ENCODE peak calls at places on chromosomes 3 and 15, in four cellular contexts. M is NCI-H460, Y is suprapubic skin, G is psoas muscle. A is an unnamed sample.
A peak's percentile ranks its signal among the peaks of the same experiment; 100 is the strongest.

GRCh38 chr3:27544372-27544865 is 60.2 kb upstream of the SLC4A7 start:
- DNase-seq in G (no peak), M (no peak), Y (no peak), A (no peak)

GRCh38 chr3:125374996-125375941 is at the start of gene ZNF148:
- DNase-seq in G (peak; percentile 92), Y (peak; percentile 91), M (peak; percentile 79), A (peak; percentile 85)

GRCh38 chr3:24136624-24137310 is 191.7 kb downstream of the NR1D2 start:
- DNase-seq in G (no peak), M (no peak), Y (no peak), A (no peak)

GRCh38 chr3:150117076-150117475 is 146.4 kb upstream of the PFN2 start:
- DNase-seq in G (no peak), M (no peak), Y (no peak), A (no peak)

GRCh38 chr3:4547799-4548198 is 54.7 kb downstream of the ITPR1 start:
- DNase-seq in Y (no peak), G (no peak), M (no peak), A (no peak)

GRCh38 chr15:33722005-33722672 is 246.2 kb upstream of the CHRM5 start:
- DNase-seq in M (no peak), Y (no peak), G (no peak), A (no peak)

GRCh38 chr3:52892625-52893311 is 4.6 kb downstream of the STIMATE start:
- DNase-seq in Y (no peak), M (no peak), G (no peak), A (no peak)

GRCh38 chr15:71547066-71547465 is 263.3 kb upstream of the NR2E3 start:
- DNase-seq in Y (no peak), M (no peak), G (no peak), A (no peak)

GRCh38 chr15:48925714-48926223 is 38.0 kb downstream of the SHC4 start:
- DNase-seq in G (no peak), Y (no peak), M (peak; percentile 85), A (no peak)

GRCh38 chr3:42830437-42831320 is 21.4 kb downstream of the ACKR2 start:
- DNase-seq in M (no peak), Y (no peak), G (no peak), A (peak; percentile 72)

GRCh38 chr3:38349684-38350359 is 3.2 kb downstream of the XYLB start:
- DNase-seq in Y (no peak), M (no peak), G (no peak), A (no peak)

GRCh38 chr3:52181543-52181942 is 16.4 kb upstream of the ALAS1 start:
- DNase-seq in M (no peak), G (no peak), Y (peak; percentile 32), A (no peak)

GRCh38 chr15:78959360-78959759 is 14.5 kb upstream of the CTSH start:
- DNase-seq in Y (no peak), G (no peak), M (no peak), A (no peak)

GRCh38 chr15:68817304-68818087 is 3.2 kb downstream of the ANP32A start:
- DNase-seq in G (peak; percentile 66), Y (peak; percentile 78), M (no peak), A (peak; percentile 25)

GRCh38 chr3:33440328-33440577 is at the start of gene UBP1:
- DNase-seq in M (no peak), Y (no peak), G (peak; percentile 100), A (no peak)

GRCh38 chr15:84781505-84781904 is 33.1 kb downstream of the ZNF592 start:
- DNase-seq in M (no peak), Y (no peak), G (no peak), A (no peak)

GRCh38 chr3:162143181-162143580 is 646.6 kb downstream of the OTOL1 start:
- DNase-seq in M (no peak), Y (no peak), G (no peak), A (no peak)

GRCh38 chr3:141170678-141171295 is 60.8 kb upstream of the PXYLP1 start:
- DNase-seq in G (no peak), Y (no peak), M (no peak), A (no peak)